ENCODE peak calls at places on chromosomes 4 and X, in seven cellular contexts. One of them, this sample, is unnamed.

GRCh38 chr4:89316187-89316586 is 8.6 kb upstream of the GPRIN3 start:
- DNase-seq in cardiac fibroblast: peak; percentile 40
- DNase-seq in Panc1: no peak
- DNase-seq in cardiac muscle cell: peak; percentile 15
- DNase-seq in vagina: no peak
- DNase-seq in sigmoid colon: no peak
- DNase-seq in IMR-90: no peak
- DNase-seq in this sample: no peak

GRCh38 chrX:9089652-9090051 is 55.7 kb upstream of the FAM9B start:
- DNase-seq in sigmoid colon: no peak
- DNase-seq in vagina: no peak
- DNase-seq in cardiac muscle cell: no peak
- DNase-seq in IMR-90: no peak
- DNase-seq in cardiac fibroblast: no peak
- DNase-seq in Panc1: no peak
- DNase-seq in this sample: no peak

GRCh38 chr4:121358473-121358872 is 22.3 kb downstream of the QRFPR start:
- DNase-seq in Panc1: no peak
- DNase-seq in IMR-90: peak; percentile 23
- DNase-seq in vagina: no peak
- DNase-seq in cardiac muscle cell: peak; percentile 76
- DNase-seq in sigmoid colon: no peak
- DNase-seq in cardiac fibroblast: peak; percentile 77
- DNase-seq in this sample: no peak

GRCh38 chr4:30790998-30791397 is 70.8 kb downstream of the PCDH7 start:
- DNase-seq in cardiac fibroblast: no peak
- DNase-seq in IMR-90: no peak
- DNase-seq in cardiac muscle cell: no peak
- DNase-seq in Panc1: no peak
- DNase-seq in sigmoid colon: no peak
- DNase-seq in vagina: no peak
- DNase-seq in this sample: no peak

GRCh38 chr4:78720994-78721677 is 55.0 kb upstream of the BMP2K start:
- DNase-seq in sigmoid colon: no peak
- DNase-seq in cardiac muscle cell: no peak
- DNase-seq in vagina: no peak
- DNase-seq in cardiac fibroblast: no peak
- DNase-seq in IMR-90: no peak
- DNase-seq in Panc1: no peak
- DNase-seq in this sample: no peak

GRCh38 chrX:153830632-153831434 is 489 bp upstream of the PDZD4 start:
- DNase-seq in cardiac muscle cell: no peak
- DNase-seq in cardiac fibroblast: no peak
- DNase-seq in sigmoid colon: no peak
- DNase-seq in Panc1: no peak
- DNase-seq in vagina: no peak
- DNase-seq in IMR-90: no peak
- DNase-seq in this sample: no peak

GRCh38 chrX:105820247-105820646 is 2.1 kb upstream of the NRK start:
- DNase-seq in IMR-90: no peak
- DNase-seq in sigmoid colon: no peak
- DNase-seq in vagina: no peak
- DNase-seq in cardiac fibroblast: no peak
- DNase-seq in Panc1: no peak
- DNase-seq in cardiac muscle cell: no peak
- DNase-seq in this sample: no peak

GRCh38 chr4:104128850-104129213 is 365.9 kb downstream of the CXXC4 start:
- DNase-seq in Panc1: no peak
- DNase-seq in IMR-90: no peak
- DNase-seq in cardiac fibroblast: no peak
- DNase-seq in cardiac muscle cell: no peak
- DNase-seq in sigmoid colon: no peak
- DNase-seq in vagina: no peak
- DNase-seq in this sample: peak; percentile 67

GRCh38 chr4:151152033-151152432 is 52.6 kb downstream of the RPS3A start:
- DNase-seq in Panc1: no peak
- DNase-seq in vagina: no peak
- DNase-seq in cardiac muscle cell: peak; percentile 69
- DNase-seq in cardiac fibroblast: peak; percentile 13
- DNase-seq in sigmoid colon: no peak
- DNase-seq in IMR-90: no peak
- DNase-seq in this sample: no peak

GRCh38 chr4:131091896-131092295 is 1995.9 kb downstream of the C4orf33 start:
- DNase-seq in sigmoid colon: no peak
- DNase-seq in IMR-90: peak; percentile 4
- DNase-seq in vagina: no peak
- DNase-seq in Panc1: no peak
- DNase-seq in cardiac muscle cell: peak; percentile 51
- DNase-seq in cardiac fibroblast: peak; percentile 48
- DNase-seq in this sample: peak; percentile 4

GRCh38 chrX:40544343-40545250 is 36.2 kb upstream of the ATP6AP2 start:
- DNase-seq in IMR-90: peak; percentile 25
- DNase-seq in sigmoid colon: no peak
- DNase-seq in cardiac muscle cell: peak; percentile 25
- DNase-seq in vagina: no peak
- DNase-seq in Panc1: no peak
- DNase-seq in cardiac fibroblast: peak; percentile 7
- DNase-seq in this sample: no peak

GRCh38 chr4:138405934-138406567 is 163.9 kb upstream of the SLC7A11 start:
- DNase-seq in cardiac muscle cell: peak; percentile 70
- DNase-seq in vagina: no peak
- DNase-seq in IMR-90: peak; percentile 72
- DNase-seq in Panc1: no peak
- DNase-seq in cardiac fibroblast: peak; percentile 83
- DNase-seq in sigmoid colon: no peak
- DNase-seq in this sample: no peak

GRCh38 chr4:103137446-103137827 is 37.8 kb upstream of the BDH2 start:
- DNase-seq in sigmoid colon: no peak
- DNase-seq in IMR-90: peak; percentile 32
- DNase-seq in cardiac fibroblast: peak; percentile 82
- DNase-seq in vagina: no peak
- DNase-seq in Panc1: no peak
- DNase-seq in cardiac muscle cell: no peak
- DNase-seq in this sample: no peak

GRCh38 chrX:23003121-23003520 is 3.4 kb downstream of the DDX53 start:
- DNase-seq in Panc1: no peak
- DNase-seq in sigmoid colon: no peak
- DNase-seq in cardiac muscle cell: peak; percentile 25
- DNase-seq in vagina: no peak
- DNase-seq in cardiac fibroblast: peak; percentile 47
- DNase-seq in IMR-90: peak; percentile 53
- DNase-seq in this sample: no peak

GRCh38 chr4:86791126-86791525 is 58.1 kb downstream of the SLC10A6 start:
- DNase-seq in cardiac fibroblast: no peak
- DNase-seq in Panc1: no peak
- DNase-seq in cardiac muscle cell: no peak
- DNase-seq in vagina: no peak
- DNase-seq in sigmoid colon: no peak
- DNase-seq in IMR-90: no peak
- DNase-seq in this sample: no peak

GRCh38 chr4:10741961-10742699 is 57.6 kb upstream of the CLNK start:
- DNase-seq in sigmoid colon: no peak
- DNase-seq in Panc1: no peak
- DNase-seq in IMR-90: no peak
- DNase-seq in cardiac fibroblast: no peak
- DNase-seq in vagina: no peak
- DNase-seq in cardiac muscle cell: no peak
- DNase-seq in this sample: no peak

GRCh38 chr4:176238819-176239218 is 30.2 kb downstream of the ASB5 start:
- DNase-seq in Panc1: no peak
- DNase-seq in cardiac muscle cell: no peak
- DNase-seq in IMR-90: peak; percentile 46
- DNase-seq in cardiac fibroblast: peak; percentile 29
- DNase-seq in sigmoid colon: no peak
- DNase-seq in vagina: no peak
- DNase-seq in this sample: no peak

GRCh38 chr4:23061431-23061830 is 368.7 kb downstream of the GBA3 start:
- DNase-seq in IMR-90: no peak
- DNase-seq in vagina: no peak
- DNase-seq in cardiac muscle cell: no peak
- DNase-seq in cardiac fibroblast: no peak
- DNase-seq in sigmoid colon: no peak
- DNase-seq in Panc1: no peak
- DNase-seq in this sample: no peak

GRCh38 chr4:187204389-187204920 is 480.8 kb upstream of the FAT1 start:
- DNase-seq in cardiac fibroblast: no peak
- DNase-seq in vagina: no peak
- DNase-seq in sigmoid colon: no peak
- DNase-seq in Panc1: no peak
- DNase-seq in IMR-90: peak; percentile 12
- DNase-seq in cardiac muscle cell: no peak
- DNase-seq in this sample: no peak

GRCh38 chr4:110953191-110953590 is 330.3 kb upstream of the PITX2 start:
- DNase-seq in sigmoid colon: no peak
- DNase-seq in vagina: no peak
- DNase-seq in Panc1: no peak
- DNase-seq in cardiac fibroblast: no peak
- DNase-seq in IMR-90: no peak
- DNase-seq in cardiac muscle cell: no peak
- DNase-seq in this sample: no peak

GRCh38 chr4:137422666-137423065 is 109.6 kb downstream of the PCDH18 start:
- DNase-seq in cardiac fibroblast: no peak
- DNase-seq in IMR-90: no peak
- DNase-seq in Panc1: no peak
- DNase-seq in vagina: no peak
- DNase-seq in cardiac muscle cell: no peak
- DNase-seq in sigmoid colon: no peak
- DNase-seq in this sample: no peak

GRCh38 chr4:54392459-54392858 is 163.4 kb downstream of the PDGFRA start:
- DNase-seq in Panc1: no peak
- DNase-seq in IMR-90: no peak
- DNase-seq in cardiac fibroblast: peak; percentile 48
- DNase-seq in cardiac muscle cell: peak; percentile 7
- DNase-seq in sigmoid colon: no peak
- DNase-seq in vagina: no peak
- DNase-seq in this sample: no peak

GRCh38 chrX:120791013-120791643 is 84.5 kb downstream of the CT47B1 start:
- DNase-seq in IMR-90: peak; percentile 43
- DNase-seq in cardiac fibroblast: peak; percentile 76
- DNase-seq in Panc1: no peak
- DNase-seq in vagina: no peak
- DNase-seq in sigmoid colon: peak; percentile 72
- DNase-seq in cardiac muscle cell: peak; percentile 77
- DNase-seq in this sample: peak; percentile 13

GRCh38 chr4:51853027-51853682 is 10.2 kb downstream of the DCUN1D4 start:
- DNase-seq in sigmoid colon: no peak
- DNase-seq in vagina: no peak
- DNase-seq in cardiac fibroblast: no peak
- DNase-seq in Panc1: no peak
- DNase-seq in cardiac muscle cell: no peak
- DNase-seq in IMR-90: peak; percentile 17
- DNase-seq in this sample: no peak

GRCh38 chr4:110165382-110166285 is 32.8 kb downstream of the ELOVL6 start:
- DNase-seq in cardiac muscle cell: peak; percentile 42
- DNase-seq in Panc1: no peak
- DNase-seq in cardiac fibroblast: peak; percentile 84
- DNase-seq in vagina: no peak
- DNase-seq in sigmoid colon: no peak
- DNase-seq in IMR-90: peak; percentile 83
- DNase-seq in this sample: no peak

GRCh38 chr4:101701551-101701950 is 89.0 kb upstream of the BANK1 start:
- DNase-seq in cardiac muscle cell: no peak
- DNase-seq in cardiac fibroblast: no peak
- DNase-seq in vagina: no peak
- DNase-seq in Panc1: no peak
- DNase-seq in IMR-90: no peak
- DNase-seq in sigmoid colon: no peak
- DNase-seq in this sample: no peak

GRCh38 chrX:46444011-46444410 is 101.2 kb downstream of the ZNF674 start:
- DNase-seq in IMR-90: peak; percentile 89
- DNase-seq in cardiac muscle cell: peak; percentile 72
- DNase-seq in cardiac fibroblast: peak; percentile 73
- DNase-seq in Panc1: peak; percentile 5
- DNase-seq in vagina: no peak
- DNase-seq in sigmoid colon: no peak
- DNase-seq in this sample: peak; percentile 74

GRCh38 chr4:154781983-154782293 is 866 bp downstream of the RBM46 start:
- DNase-seq in cardiac muscle cell: no peak
- DNase-seq in sigmoid colon: no peak
- DNase-seq in vagina: no peak
- DNase-seq in cardiac fibroblast: no peak
- DNase-seq in IMR-90: no peak
- DNase-seq in Panc1: no peak
- DNase-seq in this sample: no peak

GRCh38 chr4:154779362-154779947 is 1.6 kb upstream of the RBM46 start:
- DNase-seq in cardiac muscle cell: peak; percentile 57
- DNase-seq in Panc1: no peak
- DNase-seq in sigmoid colon: no peak
- DNase-seq in vagina: no peak
- DNase-seq in cardiac fibroblast: peak; percentile 72
- DNase-seq in IMR-90: peak; percentile 39
- DNase-seq in this sample: peak; percentile 22

GRCh38 chr4:154781126-154781982 is at the start of gene RBM46:
- DNase-seq in cardiac muscle cell: peak; percentile 11
- DNase-seq in cardiac fibroblast: no peak
- DNase-seq in Panc1: no peak
- DNase-seq in vagina: no peak
- DNase-seq in IMR-90: no peak
- DNase-seq in sigmoid colon: no peak
- DNase-seq in this sample: no peak
- H3K4me3 ChIP-seq in cardiac muscle cell: no peak within 1 kb of the TSS
- H3K4me3 ChIP-seq in cardiac fibroblast: no peak within 1 kb of the TSS
- H3K4me3 ChIP-seq in Panc1: no peak within 1 kb of the TSS
- H3K4me3 ChIP-seq in vagina: no peak within 1 kb of the TSS
- H3K4me3 ChIP-seq in IMR-90: no peak within 1 kb of the TSS
- H3K4me3 ChIP-seq in sigmoid colon: no peak within 1 kb of the TSS
- H3K4me3 ChIP-seq in this sample: no peak within 1 kb of the TSS

GRCh38 chrX:69387559-69388487 is 116.3 kb upstream of the NALF2 start:
- DNase-seq in Panc1: no peak
- DNase-seq in IMR-90: peak; percentile 21
- DNase-seq in vagina: peak; percentile 64
- DNase-seq in sigmoid colon: no peak
- DNase-seq in cardiac fibroblast: peak; percentile 33
- DNase-seq in cardiac muscle cell: peak; percentile 60
- DNase-seq in this sample: no peak
- TF ChIP-seq CTCF in Panc1: peak; percentile 86
- TF ChIP-seq CTCF in IMR-90: peak; percentile 66
- TF ChIP-seq CTCF in vagina: peak; percentile 55
- TF ChIP-seq CTCF in sigmoid colon: peak; percentile 32
- TF ChIP-seq CTCF in cardiac fibroblast: peak; percentile 55
- TF ChIP-seq CTCF in cardiac muscle cell: peak; percentile 67
- TF ChIP-seq CTCF in this sample: peak; percentile 66

DNA sequence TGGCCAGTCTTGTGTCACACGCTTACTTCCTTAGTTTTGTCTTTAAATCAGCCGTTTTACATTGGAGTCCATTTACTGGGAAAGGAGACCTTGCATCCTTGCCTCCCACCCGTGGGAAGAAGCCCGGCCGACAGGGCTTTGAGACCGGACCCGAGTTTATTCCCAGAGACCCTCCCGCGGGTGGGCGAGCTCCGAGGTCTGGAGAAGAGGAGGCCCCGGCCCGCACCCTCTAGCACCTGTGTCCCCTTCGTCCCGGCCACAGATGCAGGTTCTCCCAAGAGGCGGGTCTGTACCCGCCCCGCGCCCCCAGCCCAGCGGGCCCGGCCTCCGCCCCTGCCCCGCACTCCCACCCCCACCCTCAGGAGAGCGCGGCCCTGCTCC is 3.8 kb upstream of the SLC26A1 start:
- DNase-seq in vagina: no peak
- DNase-seq in sigmoid colon: no peak
- DNase-seq in IMR-90: no peak
- DNase-seq in cardiac fibroblast: no peak
- DNase-seq in cardiac muscle cell: no peak
- DNase-seq in Panc1: no peak
- DNase-seq in this sample: no peak
- H3K4me3 ChIP-seq in vagina: peak overlapping the region; percentile 44
- H3K4me3 ChIP-seq in sigmoid colon: peak overlapping the region; percentile 40
- H3K4me3 ChIP-seq in IMR-90: no peak overlapping the region
- H3K4me3 ChIP-seq in cardiac fibroblast: no peak overlapping the region
- H3K4me3 ChIP-seq in cardiac muscle cell: peak overlapping the region; percentile 16
- H3K4me3 ChIP-seq in Panc1: peak overlapping the region; percentile 17
- H3K4me3 ChIP-seq in this sample: peak overlapping the region; percentile 50

GRCh38 chr4:156154978-156155377 is 201.3 kb upstream of the CTSO start:
- DNase-seq in cardiac fibroblast: peak; percentile 20
- DNase-seq in vagina: no peak
- DNase-seq in cardiac muscle cell: peak; percentile 11
- DNase-seq in Panc1: no peak
- DNase-seq in IMR-90: no peak
- DNase-seq in sigmoid colon: no peak
- DNase-seq in this sample: no peak
- TF ChIP-seq CTCF in cardiac fibroblast: peak; percentile 22
- TF ChIP-seq CTCF in vagina: no peak
- TF ChIP-seq CTCF in cardiac muscle cell: peak; percentile 19
- TF ChIP-seq CTCF in Panc1: no peak
- TF ChIP-seq CTCF in IMR-90: no peak
- TF ChIP-seq CTCF in sigmoid colon: no peak
- TF ChIP-seq CTCF in this sample: peak; percentile 28

This sample was measured in epithelial cell of proximal tubule.